ENCODE peak calls at places on chromosomes 1 and 21, in six cellular contexts. M is Caco-2, J is neural progenitor cell, P is cardiac muscle cell, U is heart left ventricle, I is Karpas-422. H is an unnamed sample.

GRCh38 chr1:207753611-207754010 is 1.8 kb downstream of the CD46 start:
- DNase-seq in M (no peak), J (no peak), P (no peak), U (no peak), I (no peak), H (no peak)

GRCh38 chr1:21254335-21254951 is 35.8 kb downstream of the ECE1 start:
- DNase-seq in M (no peak), J (no peak), P (no peak), U (peak; percentile 61), I (no peak), H (no peak)

GRCh38 chr1:184792450-184792969 is 37.9 kb upstream of the EDEM3 start:
- DNase-seq in M (no peak), J (no peak), P (peak; percentile 19), U (peak; percentile 36), I (no peak), H (no peak)

GRCh38 chr21:43928230-43928607 is 63.2 kb downstream of the AGPAT3 start:
- DNase-seq in M (no peak), J (no peak), P (no peak), U (no peak), I (no peak), H (no peak)

GRCh38 chr1:77594366-77595112 is 87.9 kb downstream of the ZZZ3 start:
- DNase-seq in M (no peak), J (no peak), P (no peak), U (no peak), I (no peak), H (no peak)

GRCh38 chr1:59399642-59400041 is 102.7 kb downstream of the FGGY start:
- DNase-seq in M (no peak), J (no peak), P (no peak), U (no peak), I (no peak), H (no peak)

GRCh38 chr1:244022301-244022700 is 28.8 kb upstream of the ZBTB18 start:
- DNase-seq in M (no peak), J (no peak), P (no peak), U (no peak), I (no peak), H (no peak)

GRCh38 chr1:113978863-113979702 is at the start of gene OLFML3:
- DNase-seq in M (peak; percentile 83), J (peak; percentile 95), P (peak; percentile 93), U (peak; percentile 88), I (peak; percentile 86), H (peak; percentile 64)

GRCh38 chr1:173409613-173410012 is 67.5 kb upstream of the PRDX6 start:
- DNase-seq in M (no peak), J (no peak), P (no peak), U (peak; percentile 51), I (peak; percentile 77), H (no peak)

GRCh38 chr1:99465176-99465900 is 180.6 kb upstream of the PALMD start:
- DNase-seq in M (no peak), J (no peak), P (no peak), U (no peak), I (no peak), H (no peak)

GRCh38 chr1:211280910-211281309 is 21.7 kb downstream of the RCOR3 start:
- DNase-seq in M (no peak), J (no peak), P (no peak), U (no peak), I (no peak), H (no peak)

GRCh38 chr1:184379111-184379752 is 7.6 kb upstream of the C1orf21 start:
- DNase-seq in M (no peak), J (no peak), P (peak; percentile 10), U (no peak), I (no peak), H (no peak)

GRCh38 chr1:36446261-36446660 is 4.0 kb downstream of the OSCP1 start:
- DNase-seq in M (no peak), J (peak; percentile 64), P (peak; percentile 15), U (no peak), I (peak; percentile 60), H (peak; percentile 37)

GRCh38 chr1:236877661-236878060 is 82.6 kb downstream of the MTR start:
- DNase-seq in M (no peak), J (no peak), P (no peak), U (no peak), I (no peak), H (no peak)

GRCh38 chr1:17168480-17168878 is 36.4 kb upstream of the PADI1 start:
- DNase-seq in M (no peak), J (no peak), P (no peak), U (no peak), I (no peak), H (no peak)

GRCh38 chr1:202244841-202245261 is 51.3 kb downstream of the LGR6 start:
- DNase-seq in M (peak; percentile 2), J (no peak), P (no peak), U (no peak), I (no peak), H (no peak)

GRCh38 chr1:59123081-59123675 is 173.7 kb upstream of the FGGY start:
- DNase-seq in M (no peak), J (no peak), P (no peak), U (no peak), I (peak; percentile 2), H (no peak)

GRCh38 chr1:15962671-15963362 is 13.1 kb downstream of the ZBTB17 start:
- DNase-seq in M (no peak), J (no peak), P (no peak), U (no peak), I (no peak), H (no peak)

GRCh38 chr1:39609618-39610331 is 29.7 kb downstream of the HEYL start:
- DNase-seq in M (peak; percentile 54), J (peak; percentile 86), P (peak; percentile 51), U (peak; percentile 68), I (peak; percentile 87), H (no peak)

GRCh38 chr1:20376880-20377494 is 86.3 kb downstream of the VWA5B1 start:
- DNase-seq in M (no peak), J (peak; percentile 71), P (peak; percentile 42), U (no peak), I (peak; percentile 84), H (no peak)

GRCh38 chr1:22502167-22502566 is 50.5 kb downstream of the ZBTB40 start:
- DNase-seq in M (no peak), J (no peak), P (no peak), U (no peak), I (no peak), H (no peak)

GRCh38 chr1:173669491-173669941 is at the start of gene ANKRD45:
- DNase-seq in M (peak; percentile 38), J (peak; percentile 83), P (peak; percentile 76), U (peak; percentile 45), I (no peak), H (no peak)

GRCh38 chr1:172002725-172003345 is 161.5 kb downstream of the DNM3 start:
- DNase-seq in M (peak; percentile 32), J (peak; percentile 59), P (peak; percentile 45), U (peak; percentile 14), I (peak; percentile 76), H (peak; percentile 74)

GRCh38 chr21:44291078-44291935 is 5.6 kb downstream of the AIRE start:
- DNase-seq in M (no peak), J (no peak), P (no peak), U (no peak), I (no peak), H (no peak)

GRCh38 chr21:14876464-14876863 is 188.3 kb downstream of the NRIP1 start:
- DNase-seq in M (no peak), J (no peak), P (no peak), U (no peak), I (no peak), H (no peak)

GRCh38 chr21:38853421-38853919 is 47.7 kb downstream of the ETS2 start:
- DNase-seq in M (peak; percentile 47), J (no peak), P (no peak), U (no peak), I (peak; percentile 75), H (no peak)

GRCh38 chr1:156387899-156388813 is 19.1 kb downstream of the RHBG start:
- DNase-seq in M (no peak), J (peak; percentile 90), P (peak; percentile 49), U (no peak), I (no peak), H (no peak)

GRCh38 chr1:27934818-27935549 is at the start of gene SMPDL3B:
- DNase-seq in M (peak; percentile 76), J (peak; percentile 76), P (peak; percentile 67), U (no peak), I (no peak), H (no peak)

DNA sequence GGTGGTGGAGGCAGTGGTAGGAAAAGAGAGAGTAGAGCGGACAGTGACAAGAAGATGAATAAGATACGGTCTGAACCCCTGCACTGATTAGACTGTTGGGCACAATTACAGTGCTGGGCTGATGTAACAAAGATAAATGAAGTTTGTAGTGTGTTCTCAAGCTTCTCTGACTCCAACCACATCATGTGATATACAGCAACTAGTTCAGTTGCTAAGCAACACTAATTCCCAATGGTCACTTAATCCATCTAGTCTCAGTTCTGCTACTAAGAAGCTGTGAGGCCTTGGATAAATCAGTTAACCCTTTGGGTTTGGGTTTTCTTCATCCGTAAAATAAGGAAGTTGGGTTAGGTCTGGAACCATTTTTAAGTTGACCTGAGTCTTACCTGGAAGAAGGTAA is 17.3 kb downstream of the DDR2 start:
- DNase-seq in M (no peak), J (peak; percentile 66), P (no peak), U (no peak), I (no peak), H (no peak)
- H3K4me3 ChIP-seq in M (no peak overlapping the region), J (no peak overlapping the region), P (no peak overlapping the region), U (no peak overlapping the region), I (no peak overlapping the region), H (no peak overlapping the region)

DNA sequence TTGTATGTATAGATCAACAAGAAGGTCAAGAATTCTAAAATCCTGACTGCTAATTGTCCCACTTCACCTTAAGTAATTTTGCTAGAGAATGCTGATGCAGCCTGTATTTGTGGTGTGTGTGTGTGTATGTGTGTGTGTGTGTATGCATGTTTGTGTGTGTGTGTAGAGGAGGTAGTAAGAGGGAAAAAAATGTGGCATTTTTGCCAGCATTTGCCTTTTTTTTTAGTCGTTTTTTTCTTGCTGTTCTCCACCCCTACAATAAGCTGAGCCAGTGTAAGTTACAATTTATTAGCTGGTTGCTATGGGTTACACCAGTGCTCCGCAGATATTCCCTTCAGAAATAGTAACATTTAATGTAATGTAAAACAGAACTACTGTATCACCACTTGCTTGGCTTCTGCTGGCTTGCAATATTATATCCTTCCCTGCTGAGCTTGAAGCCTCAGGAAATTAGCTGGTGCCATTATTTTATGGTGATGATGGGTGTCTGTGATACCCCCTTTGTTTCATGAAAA is 23.3 kb upstream of the IGSF3 start:
- DNase-seq in M (no peak), J (no peak), P (no peak), U (no peak), I (no peak), H (no peak)
- H3K4me1 ChIP-seq in M (peaks cover 10% of the 10 kb centered on the region), J (peaks cover 7% of the 10 kb centered on the region), P (no peaks in the 10 kb centered on the region), U (no peaks in the 10 kb centered on the region), I (no peaks in the 10 kb centered on the region), H (no peaks in the 10 kb centered on the region)

GRCh38 chr1:100959502-100960060 is 63.7 kb downstream of the SLC30A7 start:
- DNase-seq in M (no peak), J (no peak), P (no peak), U (no peak), I (no peak), H (no peak)
- H3K4me3 ChIP-seq in M (no peak overlapping the region), J (no peak overlapping the region), P (no peak overlapping the region), U (no peak overlapping the region), I (no peak overlapping the region), H (no peak overlapping the region)

DNA sequence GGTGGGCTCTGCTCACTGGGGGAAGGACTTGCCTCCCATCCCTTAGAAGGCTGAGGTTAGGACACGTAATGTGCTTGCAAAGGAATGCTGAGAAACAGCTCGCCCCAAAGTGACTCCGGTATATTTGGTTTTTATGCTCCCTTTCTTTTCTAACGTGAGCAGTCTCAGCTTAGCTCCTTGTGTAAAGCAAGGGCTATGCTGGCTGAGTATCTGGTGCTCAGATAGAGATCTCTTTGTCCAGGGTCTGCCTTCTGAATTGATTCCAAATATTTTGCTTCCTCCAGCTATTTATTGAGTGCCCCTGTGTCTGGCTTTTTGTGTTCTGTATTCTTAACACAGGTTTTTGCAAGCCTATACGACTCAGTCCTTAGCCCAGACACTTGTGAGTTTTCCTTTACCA is 94.5 kb upstream of the ARTN start:
- DNase-seq in M (no peak), J (no peak), P (no peak), U (no peak), I (no peak), H (no peak)
- H3K4me1 ChIP-seq in M (no peaks in the 10 kb centered on the region), J (peaks cover 8% of the 10 kb centered on the region), P (peaks cover 15% of the 10 kb centered on the region), U (no peaks in the 10 kb centered on the region), I (peaks cover 55% of the 10 kb centered on the region), H (peaks cover 19% of the 10 kb centered on the region)